ENCODE peak calls at places on chromosomes 7 and 10, in ten cellular contexts. X is OCI-LY7, W is Peyer's patch, D is right atrium auricular region, E is pancreas, P is IMR-90, L is WERI-Rb-1, N is sigmoid colon, Z is mammary epithelial cell, M is tibial artery. H is an unnamed sample.

GRCh38 chr7:102452451-102452850 is 12.2 kb downstream of the ALKBH4 start:
- DNase-seq in X (no peak), W (no peak), D (no peak), E (no peak), P (no peak), L (no peak), N (no peak), Z (no peak), M (no peak), H (no peak)

GRCh38 chr7:111650456-111650999 is 88.2 kb upstream of the IMMP2L start:
- DNase-seq in X (no peak), W (no peak), D (no peak), E (no peak), P (peak), L (no peak), N (no peak), Z (peak), M (no peak), H (no peak)

GRCh38 chr10:59057350-59057749 is 119.1 kb upstream of the PHYHIPL start:
- DNase-seq in X (no peak), W (no peak), D (no peak), E (no peak), P (no peak), L (no peak), N (no peak), Z (no peak), M (no peak), H (no peak)

GRCh38 chr10:60732240-60733188 is 45.8 kb upstream of the CDK1 start:
- DNase-seq in X (no peak), W (peak), D (no peak), E (peak), P (no peak), L (peak), N (peak), Z (peak), M (no peak), H (no peak)

GRCh38 chr10:71211053-71211452 is 1.3 kb upstream of the UNC5B start:
- DNase-seq in X (no peak), W (no peak), D (no peak), E (peak), P (no peak), L (no peak), N (no peak), Z (no peak), M (no peak), H (peak)

GRCh38 chr7:36881206-36881605 is 156.9 kb upstream of the AOAH start:
- DNase-seq in X (no peak), W (no peak), D (no peak), E (no peak), P (no peak), L (no peak), N (no peak), Z (peak), M (no peak), H (no peak)

GRCh38 chr7:8638076-8638475 is 204.7 kb downstream of the NXPH1 start:
- DNase-seq in X (no peak), W (no peak), D (no peak), E (no peak), P (no peak), L (no peak), N (no peak), Z (no peak), M (no peak), H (no peak)

GRCh38 chr7:45890902-45891461 is 2.7 kb downstream of the IGFBP1 start:
- DNase-seq in X (peak), W (no peak), D (no peak), E (no peak), P (peak), L (no peak), N (no peak), Z (peak), M (no peak), H (no peak)

GRCh38 chr10:48659790-48660189 is 24.9 kb upstream of the WDFY4 start:
- DNase-seq in X (peak), W (no peak), D (no peak), E (no peak), P (no peak), L (no peak), N (no peak), Z (no peak), M (no peak), H (no peak)

GRCh38 chr10:97024181-97025073 is 161.3 kb downstream of the SLIT1 start:
- DNase-seq in X (peak), W (no peak), D (no peak), E (no peak), P (peak), L (no peak), N (no peak), Z (peak), M (no peak), H (no peak)

GRCh38 chr7:126659124-126659523 is 593.6 kb downstream of the GRM8 start:
- DNase-seq in X (no peak), W (no peak), D (no peak), E (no peak), P (no peak), L (no peak), N (no peak), Z (no peak), M (no peak), H (no peak)

GRCh38 chr7:140230862-140231778 is 54.3 kb upstream of the KDM7A start:
- DNase-seq in X (no peak), W (peak), D (peak), E (peak), P (peak), L (peak), N (peak), Z (peak), M (no peak), H (no peak)

GRCh38 chr7:138746073-138746472 is 44.9 kb upstream of the SVOPL start:
- DNase-seq in X (no peak), W (no peak), D (no peak), E (no peak), P (no peak), L (no peak), N (no peak), Z (no peak), M (no peak), H (no peak)

GRCh38 chr7:147775564-147775963 is 815.0 kb upstream of the C7orf33 start:
- DNase-seq in X (no peak), W (no peak), D (no peak), E (no peak), P (no peak), L (peak), N (no peak), Z (no peak), M (no peak), H (no peak)

GRCh38 chr7:45651056-45651444 is 76.9 kb downstream of the ADCY1 start:
- DNase-seq in X (no peak), W (no peak), D (peak), E (no peak), P (no peak), L (no peak), N (no peak), Z (no peak), M (no peak), H (no peak)

GRCh38 chr7:102080371-102081243 is 206.1 kb upstream of the SH2B2 start:
- DNase-seq in X (no peak), W (no peak), D (no peak), E (no peak), P (no peak), L (no peak), N (no peak), Z (no peak), M (no peak), H (no peak)

GRCh38 chr7:1970895-1971294 is 261.9 kb downstream of the MAD1L1 start:
- DNase-seq in X (no peak), W (no peak), D (no peak), E (peak), P (no peak), L (no peak), N (no peak), Z (no peak), M (no peak), H (no peak)

GRCh38 chr7:94061316-94061715 is 57.2 kb upstream of the BET1 start:
- DNase-seq in X (no peak), W (no peak), D (no peak), E (no peak), P (no peak), L (no peak), N (no peak), Z (no peak), M (no peak), H (no peak)

GRCh38 chr7:13132314-13132713 is 444.9 kb downstream of the ARL4A start:
- DNase-seq in X (no peak), W (no peak), D (no peak), E (no peak), P (no peak), L (no peak), N (no peak), Z (no peak), M (no peak), H (no peak)

GRCh38 chr7:151124205-151124880 is 38.1 kb downstream of the AGAP3 start:
- DNase-seq in X (no peak), W (no peak), D (no peak), E (no peak), P (no peak), L (no peak), N (no peak), Z (no peak), M (no peak), H (no peak)

GRCh38 chr10:93745411-93746065 is 12.2 kb upstream of the LGI1 start:
- DNase-seq in X (peak), W (no peak), D (no peak), E (no peak), P (no peak), L (peak), N (no peak), Z (no peak), M (peak), H (no peak)

GRCh38 chr7:85719981-85720963 is 533.4 kb upstream of the SEMA3D start:
- DNase-seq in X (no peak), W (no peak), D (no peak), E (no peak), P (peak), L (no peak), N (no peak), Z (peak), M (peak), H (no peak)

GRCh38 chr7:7695418-7695817 is 23.0 kb downstream of the RPA3 start:
- DNase-seq in X (no peak), W (no peak), D (no peak), E (no peak), P (no peak), L (no peak), N (no peak), Z (no peak), M (no peak), H (no peak)

GRCh38 chr7:143331179-143331825 is 15.4 kb downstream of the CLCN1 start:
- DNase-seq in X (no peak), W (no peak), D (no peak), E (no peak), P (peak), L (no peak), N (no peak), Z (peak), M (no peak), H (no peak)

GRCh38 chr7:95840953-95841950 is 68.9 kb downstream of the DYNC1I1 start:
- DNase-seq in X (peak), W (no peak), D (no peak), E (no peak), P (no peak), L (no peak), N (no peak), Z (no peak), M (no peak), H (no peak)

GRCh38 chr10:36725581-36726520 is 399.5 kb upstream of the ANKRD30A start:
- DNase-seq in X (peak), W (no peak), D (no peak), E (no peak), P (peak), L (peak), N (no peak), Z (peak), M (no peak), H (no peak)

GRCh38 chr7:7917593-7917992 is 51.0 kb upstream of the GLCCI1 start:
- DNase-seq in X (no peak), W (no peak), D (no peak), E (no peak), P (no peak), L (no peak), N (no peak), Z (no peak), M (no peak), H (no peak)

GRCh38 chr7:27739914-27740448 is at the start of gene TAX1BP1:
- DNase-seq in X (peak), W (peak), D (peak), E (peak), P (peak), L (peak), N (peak), Z (peak), M (peak), H (peak)

GRCh38 chr7:27739301-27739913 is 555 bp upstream of the TAX1BP1 start:
- DNase-seq in X (peak), W (no peak), D (peak), E (no peak), P (peak), L (no peak), N (no peak), Z (no peak), M (no peak), H (no peak)

GRCh38 chr7:27737178-27737577 is 2.8 kb upstream of the TAX1BP1 start:
- DNase-seq in X (no peak), W (no peak), D (no peak), E (no peak), P (no peak), L (no peak), N (no peak), Z (no peak), M (no peak), H (no peak)

GRCh38 chr7:27737591-27737990 is 2.4 kb upstream of the TAX1BP1 start:
- DNase-seq in X (no peak), W (no peak), D (no peak), E (no peak), P (no peak), L (no peak), N (no peak), Z (no peak), M (no peak), H (no peak)

DNA sequence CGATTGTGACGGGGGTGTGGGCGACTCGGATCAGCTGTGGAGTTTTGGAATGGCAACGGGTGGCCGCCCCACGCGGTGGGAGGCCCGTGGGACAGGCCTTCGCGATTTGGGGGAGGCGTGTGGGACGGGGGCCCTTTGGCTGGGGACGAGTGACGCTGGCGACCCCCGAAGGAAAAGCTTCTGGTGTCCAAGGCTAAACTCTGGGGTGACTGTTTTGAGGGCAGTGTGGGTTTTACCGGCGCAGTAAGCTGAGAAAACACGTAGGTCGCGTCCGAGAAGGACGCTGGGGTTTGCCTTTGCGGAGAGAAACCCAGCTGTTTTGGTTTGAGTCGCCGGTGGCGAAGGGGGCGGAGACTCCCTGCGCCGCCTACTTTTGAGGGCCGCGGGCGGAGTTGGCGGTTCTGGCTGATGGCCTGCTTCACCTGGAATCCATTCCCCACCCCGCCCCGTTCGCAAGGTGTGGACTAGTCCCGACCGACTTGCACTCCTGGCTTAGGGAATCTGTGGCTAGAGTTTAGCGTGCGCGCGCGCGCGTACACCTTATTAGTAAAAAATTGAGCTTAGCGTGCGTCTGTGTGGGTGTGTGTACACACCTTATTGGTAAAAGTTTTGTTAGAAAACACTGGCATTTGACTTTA is 606 bp downstream of the TAX1BP1 start:
- DNase-seq in X (peak), W (peak), D (peak), E (peak), P (peak), L (peak), N (peak), Z (peak), M (peak), H (peak)
- TF ChIP-seq CTCF in X (no peak), W (no peak), D (no peak), E (no peak), P (no peak), L (no peak), N (no peak), Z (no peak), M (no peak), H (no peak)

GRCh38 chr7:98571986-98572385 is 45.1 kb upstream of the NPTX2 start:
- DNase-seq in X (no peak), W (no peak), D (no peak), E (no peak), P (no peak), L (no peak), N (no peak), Z (no peak), M (no peak), H (no peak)

GRCh38 chr7:98569606-98570337 is 47.3 kb upstream of the NPTX2 start:
- DNase-seq in X (no peak), W (no peak), D (no peak), E (no peak), P (no peak), L (no peak), N (peak), Z (no peak), M (no peak), H (no peak)

GRCh38 chr7:98571006-98571405 is 46.1 kb upstream of the NPTX2 start:
- DNase-seq in X (no peak), W (no peak), D (no peak), E (no peak), P (no peak), L (no peak), N (no peak), Z (no peak), M (no peak), H (no peak)

GRCh38 chr7:98567979-98568378 is 49.1 kb upstream of the NPTX2 start:
- DNase-seq in X (no peak), W (no peak), D (no peak), E (no peak), P (no peak), L (no peak), N (no peak), Z (no peak), M (no peak), H (no peak)

DNA sequence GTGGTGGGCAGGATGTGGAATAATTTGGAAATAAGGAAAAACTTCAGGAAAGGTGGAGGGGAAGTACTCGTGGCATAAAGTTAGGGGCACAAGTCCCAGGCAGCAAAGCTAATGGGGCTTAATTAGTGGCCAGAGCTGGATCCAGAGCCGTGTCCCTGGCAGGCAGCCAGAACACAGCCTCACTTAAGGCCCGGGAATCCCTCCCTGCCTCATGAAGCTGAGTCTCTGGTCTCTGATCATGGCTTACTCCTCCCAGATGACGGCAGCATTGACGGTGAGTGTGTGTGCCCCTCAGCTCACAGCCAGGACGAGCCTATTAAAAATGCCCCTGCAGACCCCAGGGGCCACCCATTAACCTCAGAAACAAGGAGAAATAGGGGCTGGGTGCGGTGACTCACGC is 48.2 kb upstream of the NPTX2 start:
- DNase-seq in X (no peak), W (no peak), D (no peak), E (no peak), P (no peak), L (no peak), N (peak), Z (no peak), M (no peak), H (no peak)
- H3K27ac ChIP-seq in X (no peak), W (no peak), D (no peak), E (no peak), P (no peak), L (no peak), N (peak), Z (no peak), M (no peak), H (no peak)

GRCh38 chr10:32139223-32140073 is 83.2 kb upstream of the KIF5B start:
- DNase-seq in X (no peak), W (peak), D (peak), E (peak), P (peak), L (no peak), N (peak), Z (peak), M (peak), H (peak)
- H3K4me3 ChIP-seq in X (no peak), W (no peak), D (no peak), E (no peak), P (no peak), L (no peak), N (no peak), Z (no peak), M (no peak), H (peak)

GRCh38 chr10:76106611-76107010 is 675.2 kb downstream of the LRMDA start:
- DNase-seq in X (no peak), W (no peak), D (no peak), E (no peak), P (no peak), L (no peak), N (no peak), Z (no peak), M (no peak), H (no peak)
- TF ChIP-seq CTCF in X (no peak), W (no peak), D (no peak), E (no peak), P (no peak), L (no peak), N (no peak), Z (no peak), M (no peak), H (no peak)

GRCh38 chr10:119020627-119020946 is 8.9 kb upstream of the NANOS1 start:
- DNase-seq in X (no peak), W (no peak), D (no peak), E (no peak), P (peak), L (no peak), N (peak), Z (peak), M (no peak), H (no peak)
- H3K27ac ChIP-seq in X (no peak), W (no peak), D (no peak), E (no peak), P (no peak), L (no peak), N (no peak), Z (no peak), M (no peak), H (no peak)

GRCh38 chr7:99679400-99680191 is at the start of gene CYP3A5:
- DNase-seq in X (no peak), W (no peak), D (no peak), E (peak), P (no peak), L (no peak), N (peak), Z (no peak), M (no peak), H (no peak)
- H3K4me3 ChIP-seq in X (no peak), W (no peak), D (no peak), E (peak), P (no peak), L (no peak), N (no peak), Z (peak), M (no peak), H (no peak)

GRCh38 chr10:17228081-17229015 is at the start of gene VIM:
- DNase-seq in X (peak), W (peak), D (peak), E (peak), P (peak), L (peak), N (peak), Z (peak), M (peak), H (peak)

GRCh38 chr10:17226891-17227303 is 1.1 kb upstream of the VIM start:
- DNase-seq in X (no peak), W (no peak), D (no peak), E (no peak), P (no peak), L (no peak), N (peak), Z (no peak), M (no peak), H (no peak)

GRCh38 chr10:17229016-17229716 is 1.1 kb downstream of the VIM start:
- DNase-seq in X (no peak), W (peak), D (peak), E (peak), P (peak), L (peak), N (peak), Z (peak), M (peak), H (peak)

GRCh38 chr10:17225823-17226222 is 2.2 kb upstream of the VIM start:
- DNase-seq in X (no peak), W (no peak), D (no peak), E (no peak), P (no peak), L (no peak), N (no peak), Z (no peak), M (no peak), H (no peak)

DNA sequence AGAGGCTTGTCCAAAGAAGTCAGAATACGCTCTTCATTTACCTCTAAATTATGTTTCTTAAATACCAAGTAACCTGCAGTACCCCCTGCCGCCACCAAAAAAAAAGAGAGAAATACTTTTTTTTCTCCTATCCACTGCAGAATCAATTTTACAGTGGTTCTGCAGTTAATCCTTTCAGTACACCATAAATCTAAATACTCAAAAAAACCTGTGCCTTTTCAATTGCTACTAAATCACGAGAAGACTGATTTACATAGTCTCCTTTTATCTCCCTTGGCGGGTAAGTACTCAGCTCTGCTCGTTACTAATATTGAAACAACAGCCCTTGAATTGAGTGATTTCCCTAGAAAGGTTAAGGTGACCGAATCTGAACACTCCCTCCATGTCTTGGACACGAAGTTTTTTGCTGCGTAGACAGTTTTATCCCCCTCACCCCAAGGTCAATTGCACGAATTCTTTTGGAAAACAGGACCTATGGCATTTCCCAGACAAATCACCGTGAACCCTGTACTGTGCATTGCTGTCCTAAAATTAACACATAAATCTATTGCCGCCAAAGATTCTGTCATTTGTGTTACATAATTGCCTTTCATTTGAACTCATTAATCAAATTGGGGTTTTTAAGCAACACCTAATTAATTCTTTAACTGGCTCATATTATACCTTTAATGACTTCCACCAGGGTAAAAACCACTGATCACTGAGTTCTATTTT is 517 bp upstream of the VIM start:
- DNase-seq in X (peak), W (no peak), D (no peak), E (no peak), P (peak), L (no peak), N (no peak), Z (no peak), M (no peak), H (no peak)
- TF ChIP-seq CTCF in X (peak), W (peak), D (peak), E (peak), P (peak), L (no peak), N (peak), Z (peak), M (peak), H (peak)

GRCh38 chr7:104931181-104931781 is 82.7 kb upstream of the KMT2E start:
- DNase-seq in X (no peak), W (no peak), D (no peak), E (peak), P (no peak), L (peak), N (no peak), Z (no peak), M (no peak), H (no peak)
- H3K27ac ChIP-seq in X (no peak), W (peak), D (no peak), E (no peak), P (no peak), L (peak), N (no peak), Z (no peak), M (no peak), H (no peak)